ENCODE peak calls at places on chromosomes 3 and 15, in seven cellular contexts. H, G, W, N, L, E and M are unnamed samples.

GRCh38 chr3:192063570-192063969 is 602.6 kb downstream of the PYDC2 start:
- DNase-seq in H (peak), G (no peak), W (peak), N (peak), L (no peak), E (no peak), M (no peak)

GRCh38 chr15:57923750-57924149 is 141.8 kb downstream of the ALDH1A2 start:
- DNase-seq in H (no peak), G (no peak), W (no peak), N (no peak), L (no peak), E (no peak), M (no peak)

GRCh38 chr3:23567917-23568316 is 237.8 kb upstream of the UBE2E1 start:
- DNase-seq in H (no peak), G (peak), W (no peak), N (no peak), L (no peak), E (no peak), M (no peak)

GRCh38 chr15:51024735-51025453 is 69.8 kb downstream of the TNFAIP8L3 start:
- DNase-seq in H (no peak), G (no peak), W (no peak), N (no peak), L (no peak), E (no peak), M (no peak)

GRCh38 chr15:73305331-73306211 is 63.2 kb downstream of the HCN4 start:
- DNase-seq in H (no peak), G (peak), W (no peak), N (peak), L (no peak), E (peak), M (peak)

GRCh38 chr3:153621988-153622387 is 460.0 kb downstream of the RAP2B start:
- DNase-seq in H (no peak), G (peak), W (no peak), N (peak), L (no peak), E (no peak), M (no peak)

GRCh38 chr3:171620825-171621434 is 160.7 kb upstream of the TNIK start:
- DNase-seq in H (no peak), G (no peak), W (no peak), N (no peak), L (no peak), E (no peak), M (no peak)

GRCh38 chr15:40952301-40952900 is 870 bp upstream of the CHAC1 start:
- DNase-seq in H (no peak), G (no peak), W (peak), N (no peak), L (no peak), E (no peak), M (no peak)

GRCh38 chr3:127027061-127027735 is 44.3 kb downstream of the PLXNA1 start:
- DNase-seq in H (no peak), G (no peak), W (no peak), N (no peak), L (no peak), E (no peak), M (no peak)

GRCh38 chr3:33093847-33094246 is 3.1 kb downstream of the GLB1 start:
- DNase-seq in H (peak), G (no peak), W (no peak), N (no peak), L (no peak), E (no peak), M (no peak)

GRCh38 chr3:129005526-129006303 is 4.6 kb downstream of the EFCC1 start:
- DNase-seq in H (no peak), G (peak), W (peak), N (no peak), L (no peak), E (no peak), M (no peak)

GRCh38 chr3:27596334-27596841 is 112.2 kb upstream of the SLC4A7 start:
- DNase-seq in H (no peak), G (peak), W (no peak), N (peak), L (no peak), E (no peak), M (no peak)

GRCh38 chr15:64379216-64379960 is 1.9 kb downstream of the PCLAF start:
- DNase-seq in H (no peak), G (peak), W (no peak), N (no peak), L (no peak), E (no peak), M (no peak)

GRCh38 chr3:131474115-131474514 is 28.7 kb downstream of the MRPL3 start:
- DNase-seq in H (no peak), G (no peak), W (no peak), N (no peak), L (no peak), E (no peak), M (no peak)

GRCh38 chr3:113405180-113405579 is 36.1 kb downstream of the CFAP44 start:
- DNase-seq in H (no peak), G (peak), W (no peak), N (no peak), L (no peak), E (no peak), M (no peak)

GRCh38 chr3:133937756-133938601 is 42.3 kb upstream of the RAB6B start:
- DNase-seq in H (no peak), G (no peak), W (no peak), N (no peak), L (no peak), E (no peak), M (no peak)

DNA sequence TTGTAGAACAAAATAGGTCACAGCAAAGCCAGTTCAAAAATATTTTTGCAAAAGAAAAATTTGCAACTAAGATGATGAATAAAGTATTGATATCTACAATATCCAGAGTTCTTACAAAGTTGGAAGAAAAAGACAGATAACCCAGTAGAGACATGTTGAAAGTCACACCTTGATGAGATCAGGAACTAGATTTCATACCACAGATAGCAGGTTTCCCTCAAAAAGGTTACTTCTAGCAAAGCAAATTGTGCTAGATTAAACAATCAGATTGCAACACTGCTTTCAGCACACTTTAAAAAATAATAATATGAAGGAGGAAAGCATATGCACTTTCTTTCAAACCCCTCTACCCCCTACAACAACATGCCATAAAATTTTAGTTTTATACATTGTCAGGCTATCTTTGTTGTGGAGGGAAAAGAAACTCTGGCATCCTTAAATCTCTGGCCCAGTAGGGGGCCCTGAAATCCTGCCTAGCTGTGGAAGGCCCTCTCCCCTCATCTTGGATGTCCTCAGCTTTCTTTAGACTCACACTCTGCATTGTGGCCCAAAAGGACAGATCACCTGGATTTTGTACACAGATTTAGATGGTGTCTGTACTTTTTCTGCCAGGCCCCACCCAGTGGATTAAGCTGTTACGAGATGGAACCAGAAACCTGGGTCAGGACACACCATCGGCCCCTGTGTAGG is 50.9 kb downstream of the CCR3 start:
- DNase-seq in H (no peak), G (peak), W (no peak), N (no peak), L (no peak), E (no peak), M (no peak)
- TF ChIP-seq CTCF in H (no peak), G (peak), W (no peak), N (no peak), L (no peak), E (no peak), M (no peak)

GRCh38 chr3:86149054-86149453 is 841.9 kb downstream of the VGLL3 start:
- DNase-seq in H (no peak), G (no peak), W (no peak), N (no peak), L (no peak), E (no peak), M (no peak)

GRCh38 chr3:86152620-86153019 is 838.3 kb downstream of the VGLL3 start:
- DNase-seq in H (no peak), G (no peak), W (no peak), N (no peak), L (no peak), E (no peak), M (no peak)

DNA sequence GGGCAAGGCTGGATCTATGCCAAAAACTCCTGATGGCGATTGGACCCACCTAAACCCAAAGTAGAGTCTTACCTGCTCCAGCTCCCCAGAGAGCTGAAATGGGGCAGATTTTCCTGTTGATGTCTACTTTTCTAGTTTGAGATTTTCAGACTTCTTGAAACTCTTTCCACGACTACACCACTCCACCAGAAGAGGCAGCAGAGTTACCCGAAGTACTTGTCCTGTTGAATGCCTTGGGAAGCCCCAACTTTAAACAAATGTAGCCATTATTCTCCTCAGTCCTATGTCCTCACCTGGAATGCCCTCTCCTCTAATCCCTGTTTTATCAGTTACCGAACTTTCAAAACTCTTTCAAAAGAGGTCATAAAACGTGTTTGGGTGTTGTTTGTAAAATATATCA is 843.8 kb downstream of the VGLL3 start:
- DNase-seq in H (no peak), G (peak), W (no peak), N (no peak), L (no peak), E (no peak), M (no peak)
- TF ChIP-seq CTCF in H (no peak), G (no peak), W (no peak), N (no peak), L (no peak), E (no peak), M (no peak)

DNA sequence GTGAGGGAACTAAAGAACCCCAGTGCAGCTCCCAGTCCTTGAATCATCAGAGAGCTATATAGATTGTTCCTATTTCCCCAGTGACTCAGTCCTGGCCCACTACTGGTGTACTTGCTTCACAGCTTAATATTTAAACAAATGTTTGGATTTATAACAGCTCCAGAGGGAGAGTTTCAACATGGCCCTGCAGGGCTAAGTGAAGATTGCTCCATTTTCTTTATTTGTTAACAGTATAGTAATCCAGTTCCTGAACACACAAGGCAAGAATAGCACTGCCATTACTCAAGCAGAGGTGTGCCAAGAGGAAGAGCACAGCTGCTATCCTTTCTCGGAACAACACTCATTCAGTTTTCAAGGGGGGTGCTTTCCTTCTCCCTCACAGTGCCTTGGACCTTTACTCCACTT is 6.5 kb downstream of the SQOR start:
- DNase-seq in H (no peak), G (peak), W (no peak), N (no peak), L (no peak), E (no peak), M (no peak)
- TF ChIP-seq CTCF in H (peak), G (no peak), W (peak), N (no peak), L (no peak), E (no peak), M (no peak)

GRCh38 chr3:46449755-46450552 is 14.8 kb downstream of the LTF start:
- DNase-seq in H (no peak), G (peak), W (no peak), N (no peak), L (no peak), E (peak), M (no peak)
- TF ChIP-seq CTCF in H (peak), G (peak), W (peak), N (peak), L (peak), E (peak), M (peak)